ENCODE peak calls at places on chromosomes 3 and 15, in six cellular contexts. F, J, Z, B, V and A are unnamed samples.

GRCh38 chr3:37227870-37228549 is 53.6 kb upstream of the LRRFIP2 start:
- DNase-seq in J (no peak), V (no peak), F (no peak), B (no peak), Z (no peak), A (no peak)

GRCh38 chr3:114112696-114113095 is 56.2 kb downstream of the QTRT2 start:
- DNase-seq in B (peak), V (no peak), F (no peak), Z (no peak), J (no peak), A (no peak)

GRCh38 chr3:140898340-140899180 is 43.1 kb upstream of the SLC25A36 start:
- DNase-seq in Z (peak), F (no peak), J (no peak), V (no peak), B (peak), A (no peak)

GRCh38 chr15:33778911-33779310 is 189.4 kb upstream of the CHRM5 start:
- DNase-seq in F (no peak), V (no peak), Z (no peak), B (no peak), J (no peak), A (no peak)

GRCh38 chr15:40092416-40093223 is 16.1 kb downstream of the BMF start:
- DNase-seq in F (no peak), B (peak), V (no peak), J (no peak), Z (no peak), A (no peak)

GRCh38 chr15:66126057-66126855 is 127.3 kb downstream of the MEGF11 start:
- DNase-seq in V (no peak), B (no peak), Z (no peak), J (no peak), F (no peak), A (no peak)

GRCh38 chr3:101900316-101900715 is 51.0 kb downstream of the NFKBIZ start:
- DNase-seq in J (no peak), Z (no peak), B (no peak), V (no peak), F (no peak), A (no peak)

GRCh38 chr3:190458040-190458439 is 8.3 kb upstream of the TMEM207 start:
- DNase-seq in J (no peak), Z (peak), F (no peak), V (no peak), B (peak), A (no peak)

GRCh38 chr15:75043509-75044257 is 20.3 kb downstream of the PPCDC start:
- DNase-seq in J (peak), V (peak), B (peak), Z (no peak), F (no peak), A (no peak)

GRCh38 chr15:78315686-78316085 is 16.3 kb upstream of the SKIC8 start:
- DNase-seq in J (no peak), B (peak), Z (no peak), V (no peak), F (no peak), A (peak)

GRCh38 chr3:119357190-119357589 is 63.0 kb downstream of the ARHGAP31 start:
- DNase-seq in J (no peak), B (no peak), V (no peak), F (no peak), Z (no peak), A (peak)

GRCh38 chr3:134797816-134798451 is 2.9 kb downstream of the EPHB1 start:
- DNase-seq in B (no peak), V (no peak), J (no peak), F (no peak), Z (no peak), A (peak)

GRCh38 chr3:64803469-64803868 is 115.7 kb upstream of the ADAMTS9 start:
- DNase-seq in V (no peak), Z (no peak), J (no peak), B (no peak), F (no peak), A (no peak)

GRCh38 chr3:20041197-20041780 is 1.0 kb downstream of the KAT2B start:
- DNase-seq in B (peak), J (peak), F (peak), Z (peak), V (peak), A (peak)

GRCh38 chr15:70151008-70151407 is 53.3 kb upstream of the TLE3 start:
- DNase-seq in V (no peak), Z (no peak), B (no peak), F (no peak), J (no peak), A (no peak)